ENCODE peak calls at places on chromosomes 4 and X, in five cellular contexts. A, T, W, P and R are unnamed samples.
A peak's percentile ranks its signal among the peaks of the same experiment; 100 is the strongest.

GRCh38 chrX:13396887-13397286 is 77.0 kb upstream of the ATXN3L start:
- DNase-seq in W (no peak), P (peak; percentile 2), T (no peak), A (no peak), R (no peak)

GRCh38 chr4:110926841-110927400 is 304.0 kb upstream of the PITX2 start:
- DNase-seq in P (no peak), W (no peak), A (no peak), T (no peak), R (no peak)

GRCh38 chr4:1369484-1370079 is 22.6 kb downstream of the UVSSA start:
- DNase-seq in W (no peak), P (no peak), T (no peak), A (no peak), R (no peak)

GRCh38 chr4:14910411-14910810 is 91.9 kb upstream of the CPEB2 start:
- DNase-seq in W (no peak), A (no peak), T (no peak), P (no peak), R (no peak)

GRCh38 chr4:38279650-38280322 is 319.6 kb downstream of the PTTG2 start:
- DNase-seq in W (no peak), A (no peak), P (no peak), T (no peak), R (no peak)

GRCh38 chr4:76781698-76782595 is 116.0 kb downstream of the SOWAHB start:
- DNase-seq in P (peak; percentile 99), W (no peak), A (peak; percentile 47), T (peak; percentile 65), R (no peak)

GRCh38 chr4:186924723-186925122 is 201.1 kb upstream of the FAT1 start:
- DNase-seq in P (peak; percentile 37), T (no peak), A (no peak), W (no peak), R (no peak)

GRCh38 chrX:103157511-103158316 is 57.2 kb upstream of the BEX4 start:
- DNase-seq in A (no peak), W (peak; percentile 51), T (peak; percentile 59), P (peak; percentile 29), R (no peak)

GRCh38 chr4:99811850-99812249 is 4.8 kb upstream of the DAPP1 start:
- DNase-seq in A (no peak), W (no peak), T (peak; percentile 88), P (peak; percentile 28), R (no peak)

GRCh38 chr4:1542226-1542490 is 135.9 kb upstream of the NKX1-1 start:
- DNase-seq in A (no peak), T (no peak), W (no peak), P (no peak), R (no peak)

GRCh38 chrX:149453911-149454820 is 50.9 kb downstream of the IDS start:
- DNase-seq in A (no peak), W (no peak), P (no peak), T (no peak), R (no peak)

GRCh38 chr4:108683479-108683878 is 33.1 kb downstream of the OSTC start:
- DNase-seq in P (peak; percentile 50), W (no peak), T (peak; percentile 18), A (no peak), R (no peak)

GRCh38 chr4:182142146-182143085 is 100.8 kb upstream of the TENM3 start:
- DNase-seq in P (peak; percentile 16), A (peak; percentile 70), T (peak; percentile 67), W (peak; percentile 84), R (peak; percentile 50)

GRCh38 chrX:153626863-153627674 is 19.9 kb upstream of the DUSP9 start:
- DNase-seq in A (no peak), T (peak; percentile 73), P (no peak), W (no peak), R (no peak)

DNA sequence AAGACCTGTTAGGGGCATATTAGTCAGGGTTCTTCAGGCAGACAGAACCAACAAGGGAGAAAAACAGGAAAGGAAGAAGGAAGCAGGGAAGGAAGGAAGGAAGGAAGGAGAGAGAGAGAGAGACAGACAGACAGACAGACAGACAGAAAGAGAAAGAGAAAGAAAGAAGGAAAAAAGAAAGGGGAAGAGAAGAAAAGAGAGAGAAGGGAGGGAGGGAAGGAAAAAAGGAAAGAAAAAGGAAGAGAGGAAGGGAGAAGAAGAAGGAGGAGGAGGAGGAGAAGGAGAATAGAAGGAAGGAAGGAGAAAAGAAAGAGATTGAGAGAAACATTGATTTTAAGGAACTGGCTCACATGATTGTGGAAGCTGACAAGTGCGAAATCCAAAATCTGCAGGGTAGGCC is 89.0 kb downstream of the DHX15 start:
- DNase-seq in P (no peak), T (no peak), A (no peak), W (no peak), R (no peak)
- H2BK12ac ChIP-seq in P (no peak overlapping the region), T (no peak overlapping the region), A (no peak overlapping the region), W (no peak overlapping the region), R (no peak overlapping the region)

GRCh38 chr4:101280866-101281600 is 66.3 kb downstream of the PPP3CA start:
- DNase-seq in T (no peak), P (peak; percentile 36), A (no peak), W (no peak), R (no peak)
- H2BK12ac ChIP-seq in T (no peak overlapping the region), P (no peak overlapping the region), A (no peak overlapping the region), W (no peak overlapping the region), R (no peak overlapping the region)

GRCh38 chr4:159145318-159146006 is 42.6 kb downstream of the RAPGEF2 start:
- DNase-seq in W (no peak), A (no peak), T (peak; percentile 16), P (no peak), R (no peak)

GRCh38 chr4:159144112-159144694 is 41.3 kb downstream of the RAPGEF2 start:
- DNase-seq in W (no peak), T (no peak), P (no peak), A (no peak), R (no peak)

GRCh38 chr4:159142985-159143384 is 40.1 kb downstream of the RAPGEF2 start:
- DNase-seq in P (no peak), T (no peak), W (no peak), A (no peak), R (no peak)

GRCh38 chr4:159146454-159146853 is 43.6 kb downstream of the RAPGEF2 start:
- DNase-seq in T (no peak), A (no peak), P (no peak), W (no peak), R (no peak)

GRCh38 chr4:159146007-159146330 is 43.1 kb downstream of the RAPGEF2 start:
- DNase-seq in T (no peak), W (no peak), A (no peak), P (no peak), R (no peak)
- H2BK12ac ChIP-seq in T (no peak overlapping the region), W (no peak overlapping the region), A (no peak overlapping the region), P (no peak overlapping the region), R (no peak overlapping the region)

GRCh38 chr4:132991111-132991510 is 158.0 kb upstream of the PCDH10 start:
- DNase-seq in W (no peak), P (no peak), A (no peak), T (no peak), R (no peak)
- H2BK12ac ChIP-seq in W (no peak overlapping the region), P (no peak overlapping the region), A (no peak overlapping the region), T (no peak overlapping the region), R (no peak overlapping the region)